ENCODE peak calls at places on chromosomes 4 and X, in ten cellular contexts. L, M, Q, H, A, P, Z, B, K and N are unnamed samples.

GRCh38 chr4:110671679-110672078 is 48.8 kb upstream of the PITX2 start:
- DNase-seq in K (no peak), Q (no peak), B (no peak), H (no peak), P (no peak), L (no peak), M (no peak), A (no peak), Z (no peak), N (no peak)

GRCh38 chrX:110698696-110699095 is 96.9 kb downstream of the CHRDL1 start:
- DNase-seq in A (no peak), M (no peak), H (no peak), Q (no peak), P (no peak), L (no peak), K (no peak), Z (no peak), B (no peak), N (peak)

GRCh38 chr4:2259036-2259540 is 2.8 kb downstream of the MXD4 start:
- DNase-seq in P (no peak), H (no peak), Z (no peak), Q (peak), M (no peak), K (no peak), A (no peak), L (peak), B (no peak), N (no peak)

GRCh38 chr4:36187723-36188333 is 56.5 kb downstream of the ARAP2 start:
- DNase-seq in P (no peak), H (no peak), L (no peak), B (peak), K (no peak), Q (no peak), A (no peak), Z (no peak), M (peak), N (peak)

GRCh38 chrX:148784859-148785655 is 284.6 kb downstream of the AFF2 start:
- DNase-seq in K (no peak), B (no peak), Z (no peak), Q (no peak), P (no peak), H (no peak), L (no peak), M (no peak), A (no peak), N (no peak)

GRCh38 chr4:119543187-119543586 is 85.4 kb downstream of the PDE5A start:
- DNase-seq in M (no peak), K (no peak), Z (no peak), L (no peak), A (no peak), P (no peak), H (no peak), B (no peak), Q (no peak), N (no peak)

GRCh38 chrX:153926863-153927685 is 1.0 kb upstream of the ARHGAP4 start:
- DNase-seq in A (peak), L (no peak), B (no peak), H (no peak), P (peak), K (peak), Q (peak), M (peak), Z (peak), N (no peak)

GRCh38 chr4:111802191-111802590 is 343.1 kb upstream of the FAM241A start:
- DNase-seq in Q (no peak), B (no peak), Z (no peak), P (no peak), H (peak), K (no peak), L (no peak), M (no peak), A (no peak), N (peak)

GRCh38 chr4:180636696-180637095 is 1606.5 kb upstream of the TENM3 start:
- DNase-seq in H (no peak), M (no peak), Z (no peak), A (no peak), K (no peak), L (no peak), Q (no peak), P (no peak), B (no peak), N (no peak)

GRCh38 chr4:7276538-7276937 is 84.2 kb downstream of the SORCS2 start:
- DNase-seq in H (no peak), M (no peak), Z (no peak), Q (no peak), P (no peak), B (no peak), A (no peak), L (no peak), K (no peak), N (no peak)

GRCh38 chr4:56742080-56742871 is 61.2 kb upstream of the HOPX start:
- DNase-seq in K (no peak), B (no peak), Z (no peak), L (no peak), P (no peak), H (peak), A (no peak), M (no peak), Q (no peak), N (peak)

GRCh38 chrX:108001218-108001814 is 19.1 kb upstream of the TEX13B start:
- DNase-seq in K (no peak), A (no peak), P (no peak), H (peak), Z (no peak), L (no peak), M (peak), Q (no peak), B (peak), N (peak)

GRCh38 chr4:6221851-6222760 is 21.8 kb upstream of the JAKMIP1 start:
- DNase-seq in A (no peak), B (peak), L (peak), Q (peak), M (peak), K (no peak), P (no peak), H (no peak), Z (no peak), N (peak)

GRCh38 chrX:68647156-68647957 is at the start of gene STARD8:
- DNase-seq in Z (no peak), K (no peak), A (no peak), M (no peak), L (peak), P (no peak), Q (peak), B (peak), H (peak), N (peak)

GRCh38 chr4:48340276-48340904 is 939 bp upstream of the SLAIN2 start:
- DNase-seq in Q (no peak), K (no peak), M (no peak), L (no peak), P (no peak), H (peak), B (peak), Z (no peak), A (peak), N (peak)

GRCh38 chr4:1868293-1868692 is 2.9 kb upstream of the NSD2 start:
- DNase-seq in L (no peak), Q (no peak), M (no peak), B (no peak), Z (no peak), P (no peak), K (no peak), H (no peak), A (no peak), N (no peak)

GRCh38 chrX:31497086-31497485 is 425.2 kb upstream of the FTHL17 start:
- DNase-seq in Z (no peak), B (no peak), Q (no peak), P (no peak), H (peak), K (no peak), M (no peak), A (no peak), L (no peak), N (peak)

GRCh38 chr4:75821966-75822365 is 80.3 kb downstream of the PPEF2 start:
- DNase-seq in H (peak), B (no peak), M (no peak), Q (no peak), K (no peak), A (no peak), P (no peak), L (no peak), Z (no peak), N (peak)

GRCh38 chr4:15864771-15865566 is 73.6 kb downstream of the FGFBP1 start:
- DNase-seq in H (no peak), B (no peak), P (no peak), L (no peak), Z (no peak), K (no peak), Q (no peak), A (no peak), M (no peak), N (no peak)

GRCh38 chr4:155539746-155540145 is 126.9 kb upstream of the GUCY1A1 start:
- DNase-seq in P (no peak), H (no peak), A (no peak), L (no peak), K (no peak), Z (no peak), M (no peak), Q (no peak), B (no peak), N (peak)

GRCh38 chr4:114076865-114077264 is 97.4 kb upstream of the ARSJ start:
- DNase-seq in B (no peak), H (no peak), Q (no peak), L (no peak), Z (no peak), M (no peak), P (no peak), A (no peak), K (no peak), N (no peak)

GRCh38 chr4:172654482-172654881 is 514.1 kb upstream of the GALNT7 start:
- DNase-seq in K (no peak), Q (no peak), B (no peak), L (no peak), M (no peak), P (no peak), A (no peak), H (no peak), Z (no peak), N (no peak)

GRCh38 chr4:43763029-43763610 is 685.5 kb downstream of the KCTD8 start:
- DNase-seq in B (no peak), P (no peak), Z (no peak), Q (no peak), A (no peak), M (no peak), L (no peak), H (no peak), K (no peak), N (no peak)

GRCh38 chrX:69153060-69153730 is 12.1 kb downstream of the PJA1 start:
- DNase-seq in P (no peak), L (no peak), A (no peak), Z (no peak), H (peak), Q (no peak), K (no peak), B (no peak), M (no peak), N (no peak)

GRCh38 chrX:119573222-119573621 is 1.1 kb upstream of the UBE2A start:
- DNase-seq in A (no peak), P (no peak), K (no peak), B (no peak), L (no peak), H (no peak), Q (no peak), Z (no peak), M (no peak), N (no peak)

GRCh38 chr4:183140911-183141320 is 41.9 kb downstream of the WWC2 start:
- DNase-seq in Z (no peak), L (no peak), P (no peak), K (no peak), Q (no peak), H (peak), M (no peak), B (no peak), A (no peak), N (peak)

GRCh38 chr4:112910109-112910736 is 139.2 kb upstream of the ANK2 start:
- DNase-seq in M (no peak), H (peak), Q (no peak), Z (no peak), L (no peak), A (no peak), K (no peak), B (peak), P (no peak), N (peak)

GRCh38 chrX:17632942-17633341 is 104.4 kb upstream of the SCML1 start:
- DNase-seq in M (no peak), A (no peak), H (peak), Q (no peak), K (no peak), B (no peak), L (no peak), P (no peak), Z (no peak), N (peak)

GRCh38 chr4:182531555-182532162 is 288.5 kb downstream of the TENM3 start:
- DNase-seq in Q (no peak), K (no peak), B (no peak), Z (no peak), L (no peak), H (no peak), M (no peak), A (no peak), P (no peak), N (peak)

GRCh38 chrX:94635003-94635402 is 961.0 kb downstream of the FAM133A start:
- DNase-seq in P (no peak), A (no peak), K (no peak), M (no peak), B (no peak), Z (no peak), L (no peak), H (no peak), Q (no peak), N (no peak)

GRCh38 chr4:40201898-40202297 is 5.1 kb downstream of the RHOH start:
- DNase-seq in H (no peak), K (no peak), P (no peak), Q (no peak), Z (no peak), B (no peak), L (no peak), M (no peak), A (no peak), N (no peak)

GRCh38 chrX:115576676-115577075 is 15.7 kb downstream of the PLS3 start:
- DNase-seq in H (no peak), P (no peak), Q (no peak), B (no peak), Z (no peak), A (no peak), M (no peak), K (no peak), L (no peak), N (no peak)